ENCODE peak calls at places on chromosomes 12 and 14, in nine cellular contexts. One of them, this sample, is unnamed.

GRCh38 chr12:4910502-4911315 is 1.0 kb downstream of the KCNA1 start:
- DNase-seq in OCI-LY7: no peak
- DNase-seq in cardiac muscle cell: no peak
- DNase-seq in body of pancreas: no peak
- DNase-seq in lung: no peak
- DNase-seq in heart left ventricle: no peak
- DNase-seq in ovary: no peak
- DNase-seq in tibial nerve: no peak
- DNase-seq in A549: no peak
- DNase-seq in this sample: no peak

GRCh38 chr12:64669270-64669842 is 59.1 kb downstream of the RASSF3 start:
- DNase-seq in A549: no peak
- DNase-seq in ovary: peak; percentile 69
- DNase-seq in body of pancreas: peak; percentile 45
- DNase-seq in cardiac muscle cell: peak; percentile 50
- DNase-seq in lung: peak; percentile 38
- DNase-seq in OCI-LY7: peak; percentile 77
- DNase-seq in tibial nerve: no peak
- DNase-seq in heart left ventricle: peak; percentile 69
- DNase-seq in this sample: peak; percentile 78

GRCh38 chr12:32995623-32996022 is 99.0 kb upstream of the PKP2 start:
- DNase-seq in body of pancreas: no peak
- DNase-seq in A549: no peak
- DNase-seq in cardiac muscle cell: no peak
- DNase-seq in lung: no peak
- DNase-seq in heart left ventricle: no peak
- DNase-seq in tibial nerve: no peak
- DNase-seq in ovary: no peak
- DNase-seq in OCI-LY7: no peak
- DNase-seq in this sample: no peak

GRCh38 chr12:131941116-131941986 is 8.4 kb upstream of the EP400 start:
- DNase-seq in lung: no peak
- DNase-seq in tibial nerve: no peak
- DNase-seq in OCI-LY7: no peak
- DNase-seq in body of pancreas: no peak
- DNase-seq in heart left ventricle: no peak
- DNase-seq in ovary: no peak
- DNase-seq in cardiac muscle cell: no peak
- DNase-seq in A549: no peak
- DNase-seq in this sample: no peak

GRCh38 chr12:9334026-9334692 is 126.0 kb upstream of the PZP start:
- DNase-seq in heart left ventricle: no peak
- DNase-seq in body of pancreas: no peak
- DNase-seq in A549: no peak
- DNase-seq in lung: no peak
- DNase-seq in OCI-LY7: no peak
- DNase-seq in cardiac muscle cell: no peak
- DNase-seq in ovary: no peak
- DNase-seq in tibial nerve: no peak
- DNase-seq in this sample: no peak

GRCh38 chr12:5912437-5913334 is 32.4 kb downstream of the ANO2 start:
- DNase-seq in body of pancreas: no peak
- DNase-seq in OCI-LY7: no peak
- DNase-seq in heart left ventricle: no peak
- DNase-seq in tibial nerve: no peak
- DNase-seq in cardiac muscle cell: no peak
- DNase-seq in lung: peak; percentile 19
- DNase-seq in ovary: no peak
- DNase-seq in A549: no peak
- DNase-seq in this sample: no peak

GRCh38 chr12:42490261-42490842 is 99.2 kb downstream of the PRICKLE1 start:
- DNase-seq in ovary: no peak
- DNase-seq in heart left ventricle: no peak
- DNase-seq in body of pancreas: no peak
- DNase-seq in A549: no peak
- DNase-seq in cardiac muscle cell: no peak
- DNase-seq in OCI-LY7: no peak
- DNase-seq in lung: no peak
- DNase-seq in tibial nerve: no peak
- DNase-seq in this sample: no peak

GRCh38 chr12:110074089-110074488 is 25.8 kb upstream of the C12orf76 start:
- DNase-seq in cardiac muscle cell: no peak
- DNase-seq in heart left ventricle: no peak
- DNase-seq in ovary: no peak
- DNase-seq in A549: no peak
- DNase-seq in body of pancreas: no peak
- DNase-seq in tibial nerve: no peak
- DNase-seq in OCI-LY7: no peak
- DNase-seq in lung: no peak
- DNase-seq in this sample: no peak

GRCh38 chr14:101227611-101228594 is 324.4 kb upstream of the RTL1 start:
- DNase-seq in heart left ventricle: no peak
- DNase-seq in OCI-LY7: no peak
- DNase-seq in lung: no peak
- DNase-seq in A549: no peak
- DNase-seq in cardiac muscle cell: no peak
- DNase-seq in body of pancreas: no peak
- DNase-seq in ovary: no peak
- DNase-seq in tibial nerve: no peak
- DNase-seq in this sample: no peak

GRCh38 chr14:29536886-29537511 is 390.6 kb downstream of the PRKD1 start:
- DNase-seq in tibial nerve: no peak
- DNase-seq in body of pancreas: no peak
- DNase-seq in heart left ventricle: no peak
- DNase-seq in cardiac muscle cell: peak; percentile 59
- DNase-seq in lung: no peak
- DNase-seq in ovary: no peak
- DNase-seq in OCI-LY7: peak; percentile 3
- DNase-seq in A549: no peak
- DNase-seq in this sample: no peak

GRCh38 chr14:97456497-97456896 is 659.3 kb downstream of the VRK1 start:
- DNase-seq in tibial nerve: no peak
- DNase-seq in lung: no peak
- DNase-seq in cardiac muscle cell: no peak
- DNase-seq in heart left ventricle: no peak
- DNase-seq in OCI-LY7: no peak
- DNase-seq in body of pancreas: no peak
- DNase-seq in ovary: no peak
- DNase-seq in A549: no peak
- DNase-seq in this sample: no peak
- H3K4me3 ChIP-seq in tibial nerve: no peak overlapping the region
- H3K4me3 ChIP-seq in lung: no peak overlapping the region
- H3K4me3 ChIP-seq in cardiac muscle cell: no peak overlapping the region
- H3K4me3 ChIP-seq in heart left ventricle: no peak overlapping the region
- H3K4me3 ChIP-seq in OCI-LY7: no peak overlapping the region
- H3K4me3 ChIP-seq in body of pancreas: no peak overlapping the region
- H3K4me3 ChIP-seq in ovary: no peak overlapping the region
- H3K4me3 ChIP-seq in A549: no peak overlapping the region
- H3K4me3 ChIP-seq in this sample: no peak overlapping the region

DNA sequence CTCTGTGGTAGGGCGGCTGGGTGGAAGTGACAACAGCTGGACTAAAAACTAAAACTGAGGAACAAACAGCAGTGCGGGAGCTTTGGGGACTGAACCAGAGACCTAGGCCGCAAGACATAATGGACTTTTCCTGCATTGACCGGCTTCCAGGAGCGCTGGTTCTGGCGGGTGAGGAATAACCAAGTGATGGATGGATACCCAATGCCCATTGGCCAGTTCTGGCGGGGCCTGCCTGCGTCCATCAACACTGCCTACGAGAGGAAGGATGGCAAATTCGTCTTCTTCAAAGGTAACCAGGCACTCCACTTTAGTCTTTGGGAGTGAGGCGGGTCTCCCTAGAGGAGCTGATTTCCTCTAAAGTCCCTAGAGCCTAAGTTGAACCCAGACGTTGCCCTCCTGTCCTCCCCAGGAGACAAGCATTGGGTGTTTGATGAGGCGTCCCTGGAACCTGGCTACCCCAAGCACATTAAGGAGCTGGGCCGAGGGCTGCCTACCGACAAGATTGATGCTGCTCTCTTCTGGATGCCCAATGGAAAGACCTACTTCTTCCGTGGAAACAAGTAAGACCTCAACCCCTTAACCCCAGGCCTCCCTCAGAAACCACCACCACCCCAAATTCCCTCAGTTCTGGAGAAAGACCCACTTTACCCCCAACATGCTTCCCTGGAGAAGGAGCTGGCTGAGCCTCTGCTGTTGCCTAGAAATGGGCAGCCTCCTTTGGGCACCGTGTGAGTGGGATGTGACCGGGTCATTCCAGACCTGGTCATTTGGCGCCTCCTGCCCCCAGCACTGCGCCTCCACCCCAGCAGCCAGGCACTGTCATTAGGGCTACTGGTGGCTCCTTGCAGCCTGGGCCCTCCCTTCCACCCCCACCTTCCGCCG is 8.1 kb downstream of the MMP14 start:
- DNase-seq in cardiac muscle cell: no peak
- DNase-seq in heart left ventricle: no peak
- DNase-seq in body of pancreas: no peak
- DNase-seq in lung: no peak
- DNase-seq in A549: no peak
- DNase-seq in ovary: no peak
- DNase-seq in tibial nerve: no peak
- DNase-seq in OCI-LY7: no peak
- DNase-seq in this sample: no peak
- H3K4me1 ChIP-seq in cardiac muscle cell: peaks cover 5% of the 10 kb centered on the region
- H3K4me1 ChIP-seq in heart left ventricle: peaks cover 46% of the 10 kb centered on the region
- H3K4me1 ChIP-seq in body of pancreas: peaks cover 2% of the 10 kb centered on the region
- H3K4me1 ChIP-seq in lung: no peaks in the 10 kb centered on the region
- H3K4me1 ChIP-seq in A549: no peaks in the 10 kb centered on the region
- H3K4me1 ChIP-seq in ovary: peaks cover 27% of the 10 kb centered on the region
- H3K4me1 ChIP-seq in tibial nerve: peaks cover 34% of the 10 kb centered on the region
- H3K4me1 ChIP-seq in OCI-LY7: peaks cover 6% of the 10 kb centered on the region
- H3K4me1 ChIP-seq in this sample: peaks cover 5% of the 10 kb centered on the region

GRCh38 chr12:3496964-3497363 is 6.0 kb downstream of the PRMT8 start:
- DNase-seq in cardiac muscle cell: no peak
- DNase-seq in body of pancreas: peak; percentile 75
- DNase-seq in OCI-LY7: peak; percentile 4
- DNase-seq in heart left ventricle: no peak
- DNase-seq in tibial nerve: no peak
- DNase-seq in ovary: no peak
- DNase-seq in lung: no peak
- DNase-seq in A549: no peak
- DNase-seq in this sample: no peak
- TF ChIP-seq CTCF in cardiac muscle cell: no peak
- TF ChIP-seq CTCF in body of pancreas: no peak
- TF ChIP-seq CTCF in OCI-LY7: peak; percentile 25
- TF ChIP-seq CTCF in heart left ventricle: no peak
- TF ChIP-seq CTCF in tibial nerve: no peak
- TF ChIP-seq CTCF in ovary: no peak
- TF ChIP-seq CTCF in lung: no peak
- TF ChIP-seq CTCF in A549: no peak
- TF ChIP-seq CTCF in this sample: no peak

GRCh38 chr12:49825360-49825970 is 2.7 kb downstream of the NCKAP5L start:
- DNase-seq in OCI-LY7: no peak
- DNase-seq in body of pancreas: no peak
- DNase-seq in lung: no peak
- DNase-seq in tibial nerve: no peak
- DNase-seq in ovary: no peak
- DNase-seq in cardiac muscle cell: peak; percentile 47
- DNase-seq in heart left ventricle: no peak
- DNase-seq in A549: no peak
- DNase-seq in this sample: peak; percentile 23

GRCh38 chr12:49825971-49826421 is 2.2 kb downstream of the NCKAP5L start:
- DNase-seq in OCI-LY7: no peak
- DNase-seq in A549: no peak
- DNase-seq in tibial nerve: no peak
- DNase-seq in body of pancreas: no peak
- DNase-seq in cardiac muscle cell: peak; percentile 59
- DNase-seq in ovary: no peak
- DNase-seq in heart left ventricle: no peak
- DNase-seq in lung: no peak
- DNase-seq in this sample: no peak

GRCh38 chr12:49823951-49824350 is 4.3 kb downstream of the NCKAP5L start:
- DNase-seq in tibial nerve: no peak
- DNase-seq in lung: no peak
- DNase-seq in body of pancreas: no peak
- DNase-seq in OCI-LY7: no peak
- DNase-seq in A549: no peak
- DNase-seq in cardiac muscle cell: no peak
- DNase-seq in ovary: no peak
- DNase-seq in heart left ventricle: no peak
- DNase-seq in this sample: no peak

GRCh38 chr12:49824416-49824815 is 3.8 kb downstream of the NCKAP5L start:
- DNase-seq in body of pancreas: no peak
- DNase-seq in ovary: no peak
- DNase-seq in A549: no peak
- DNase-seq in OCI-LY7: no peak
- DNase-seq in cardiac muscle cell: no peak
- DNase-seq in tibial nerve: no peak
- DNase-seq in heart left ventricle: no peak
- DNase-seq in lung: no peak
- DNase-seq in this sample: no peak

DNA sequence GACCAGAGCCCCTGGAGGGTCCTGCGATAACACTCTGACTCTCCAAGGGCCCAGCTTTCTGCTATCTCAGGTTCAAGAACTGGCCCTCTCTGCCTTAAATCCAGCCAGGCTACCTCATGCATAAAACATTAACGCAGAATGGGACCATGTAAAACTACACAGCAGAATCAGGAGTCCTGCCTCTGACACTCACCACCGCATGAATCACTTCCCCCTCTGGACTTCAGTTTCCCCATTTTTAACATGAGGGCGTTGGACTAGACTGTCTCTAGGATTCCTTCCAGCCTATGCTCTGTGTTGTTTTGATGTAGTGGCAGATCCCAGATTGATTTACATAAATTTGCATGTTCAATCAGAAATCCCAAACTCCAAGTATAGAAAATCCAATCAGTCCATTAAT is 3.3 kb downstream of the NCKAP5L start:
- DNase-seq in A549: no peak
- DNase-seq in body of pancreas: no peak
- DNase-seq in lung: no peak
- DNase-seq in OCI-LY7: no peak
- DNase-seq in tibial nerve: no peak
- DNase-seq in ovary: no peak
- DNase-seq in cardiac muscle cell: peak; percentile 62
- DNase-seq in heart left ventricle: no peak
- DNase-seq in this sample: no peak
- H3K4me3 ChIP-seq in A549: no peak overlapping the region
- H3K4me3 ChIP-seq in body of pancreas: no peak overlapping the region
- H3K4me3 ChIP-seq in lung: no peak overlapping the region
- H3K4me3 ChIP-seq in OCI-LY7: no peak overlapping the region
- H3K4me3 ChIP-seq in tibial nerve: no peak overlapping the region
- H3K4me3 ChIP-seq in ovary: no peak overlapping the region
- H3K4me3 ChIP-seq in cardiac muscle cell: no peak overlapping the region
- H3K4me3 ChIP-seq in heart left ventricle: no peak overlapping the region
- H3K4me3 ChIP-seq in this sample: no peak overlapping the region

GRCh38 chr12:565589-566105 is 97.6 kb downstream of the NINJ2 start:
- DNase-seq in lung: no peak
- DNase-seq in body of pancreas: no peak
- DNase-seq in OCI-LY7: no peak
- DNase-seq in heart left ventricle: no peak
- DNase-seq in cardiac muscle cell: no peak
- DNase-seq in A549: no peak
- DNase-seq in ovary: no peak
- DNase-seq in tibial nerve: no peak
- DNase-seq in this sample: peak; percentile 43
- H3K4me1 ChIP-seq in lung: no peaks in the 10 kb centered on the region
- H3K4me1 ChIP-seq in body of pancreas: peaks cover 15% of the 10 kb centered on the region
- H3K4me1 ChIP-seq in OCI-LY7: peaks cover 16% of the 10 kb centered on the region
- H3K4me1 ChIP-seq in heart left ventricle: peaks cover 56% of the 10 kb centered on the region
- H3K4me1 ChIP-seq in cardiac muscle cell: peaks cover 5% of the 10 kb centered on the region
- H3K4me1 ChIP-seq in A549: peaks cover 5% of the 10 kb centered on the region
- H3K4me1 ChIP-seq in ovary: peaks cover 2% of the 10 kb centered on the region
- H3K4me1 ChIP-seq in tibial nerve: peaks cover 4% of the 10 kb centered on the region
- H3K4me1 ChIP-seq in this sample: peaks cover 14% of the 10 kb centered on the region